ENCODE peak calls at places on chromosomes 7 and 10, in five cellular contexts. One of them, this sample, is unnamed. For H3K4me1 and H3K27me3, the result is how much of the 10 kb centered on the place peaks cover.

GRCh38 chr10:5618042-5618441 is 48.4 kb downstream of the ASB13 start:
- DNase-seq in HepG2: no peak
- DNase-seq in GM23338: no peak
- DNase-seq in body of pancreas: no peak
- DNase-seq in adipocyte: no peak
- DNase-seq in this sample: no peak

GRCh38 chr7:39217752-39218151 is 240.0 kb downstream of the POU6F2 start:
- DNase-seq in body of pancreas: no peak
- DNase-seq in HepG2: no peak
- DNase-seq in GM23338: no peak
- DNase-seq in adipocyte: no peak
- DNase-seq in this sample: no peak

GRCh38 chr10:133263674-133264073 is 13.0 kb downstream of the ADAM8 start:
- DNase-seq in adipocyte: no peak
- DNase-seq in GM23338: no peak
- DNase-seq in body of pancreas: no peak
- DNase-seq in HepG2: no peak
- DNase-seq in this sample: no peak

GRCh38 chr7:46972205-46972604 is 609.7 kb downstream of the TNS3 start:
- DNase-seq in HepG2: no peak
- DNase-seq in adipocyte: peak
- DNase-seq in body of pancreas: no peak
- DNase-seq in GM23338: peak
- DNase-seq in this sample: no peak

GRCh38 chr10:47286591-47287325 is 13.2 kb upstream of the GDF10 start:
- DNase-seq in HepG2: no peak
- DNase-seq in GM23338: no peak
- DNase-seq in adipocyte: no peak
- DNase-seq in body of pancreas: no peak
- DNase-seq in this sample: no peak

GRCh38 chr10:18594574-18595156 is 56.7 kb downstream of the NSUN6 start:
- DNase-seq in GM23338: peak
- DNase-seq in HepG2: peak
- DNase-seq in body of pancreas: no peak
- DNase-seq in adipocyte: no peak
- DNase-seq in this sample: no peak

GRCh38 chr10:6213257-6213905 is 10.6 kb downstream of the PFKFB3 start:
- DNase-seq in HepG2: no peak
- DNase-seq in GM23338: no peak
- DNase-seq in body of pancreas: no peak
- DNase-seq in adipocyte: no peak
- DNase-seq in this sample: no peak

GRCh38 chr10:126064512-126064911 is 168.1 kb downstream of the FANK1 start:
- DNase-seq in GM23338: no peak
- DNase-seq in adipocyte: no peak
- DNase-seq in body of pancreas: no peak
- DNase-seq in HepG2: no peak
- DNase-seq in this sample: peak

GRCh38 chr7:45306752-45307305 is 149.2 kb downstream of the RAMP3 start:
- DNase-seq in GM23338: no peak
- DNase-seq in HepG2: no peak
- DNase-seq in body of pancreas: no peak
- DNase-seq in adipocyte: no peak
- DNase-seq in this sample: no peak

GRCh38 chr7:112930787-112931186 is 140.6 kb upstream of the TMEM168 start:
- DNase-seq in HepG2: peak
- DNase-seq in body of pancreas: no peak
- DNase-seq in GM23338: no peak
- DNase-seq in adipocyte: peak
- DNase-seq in this sample: no peak

GRCh38 chr7:139838276-139838675 is 9.2 kb downstream of the TBXAS1 start:
- DNase-seq in body of pancreas: no peak
- DNase-seq in adipocyte: no peak
- DNase-seq in GM23338: no peak
- DNase-seq in HepG2: no peak
- DNase-seq in this sample: no peak

GRCh38 chr7:82723411-82723810 is 279.8 kb upstream of the CACNA2D1 start:
- DNase-seq in adipocyte: peak
- DNase-seq in HepG2: no peak
- DNase-seq in body of pancreas: no peak
- DNase-seq in GM23338: no peak
- DNase-seq in this sample: no peak

GRCh38 chr10:31171402-31172120 is 139.9 kb upstream of the ZNF438 start:
- DNase-seq in HepG2: no peak
- DNase-seq in GM23338: no peak
- DNase-seq in body of pancreas: no peak
- DNase-seq in adipocyte: peak
- DNase-seq in this sample: no peak

GRCh38 chr10:78211476-78212110 is 177.9 kb downstream of the RPS24 start:
- DNase-seq in HepG2: peak
- DNase-seq in adipocyte: peak
- DNase-seq in body of pancreas: no peak
- DNase-seq in GM23338: peak
- DNase-seq in this sample: peak

GRCh38 chr10:11264481-11265044 is 246.9 kb downstream of the CELF2 start:
- DNase-seq in adipocyte: no peak
- DNase-seq in HepG2: no peak
- DNase-seq in body of pancreas: no peak
- DNase-seq in GM23338: no peak
- DNase-seq in this sample: no peak

GRCh38 chr10:44985175-44985681 is 6.6 kb upstream of the DEPP1 start:
- DNase-seq in adipocyte: no peak
- DNase-seq in HepG2: no peak
- DNase-seq in body of pancreas: peak
- DNase-seq in GM23338: no peak
- DNase-seq in this sample: peak

GRCh38 chr10:32160866-32161265 is 104.6 kb upstream of the KIF5B start:
- DNase-seq in adipocyte: no peak
- DNase-seq in GM23338: no peak
- DNase-seq in body of pancreas: no peak
- DNase-seq in HepG2: no peak
- DNase-seq in this sample: no peak

GRCh38 chr10:72642318-72642717 is 16.4 kb upstream of the MICU1 start:
- DNase-seq in body of pancreas: no peak
- DNase-seq in adipocyte: no peak
- DNase-seq in GM23338: no peak
- DNase-seq in HepG2: no peak
- DNase-seq in this sample: no peak

GRCh38 chr7:94276797-94277196 is 117.9 kb upstream of the COL1A2 start:
- DNase-seq in adipocyte: peak
- DNase-seq in body of pancreas: no peak
- DNase-seq in HepG2: no peak
- DNase-seq in GM23338: peak
- DNase-seq in this sample: no peak

GRCh38 chr10:126252884-126253612 is 135.2 kb downstream of the ADAM12 start:
- DNase-seq in adipocyte: peak
- DNase-seq in body of pancreas: no peak
- DNase-seq in GM23338: no peak
- DNase-seq in HepG2: no peak
- DNase-seq in this sample: no peak

GRCh38 chr7:11748884-11749283 is 83.1 kb downstream of the THSD7A start:
- DNase-seq in GM23338: peak
- DNase-seq in body of pancreas: no peak
- DNase-seq in adipocyte: no peak
- DNase-seq in HepG2: no peak
- DNase-seq in this sample: no peak

DNA sequence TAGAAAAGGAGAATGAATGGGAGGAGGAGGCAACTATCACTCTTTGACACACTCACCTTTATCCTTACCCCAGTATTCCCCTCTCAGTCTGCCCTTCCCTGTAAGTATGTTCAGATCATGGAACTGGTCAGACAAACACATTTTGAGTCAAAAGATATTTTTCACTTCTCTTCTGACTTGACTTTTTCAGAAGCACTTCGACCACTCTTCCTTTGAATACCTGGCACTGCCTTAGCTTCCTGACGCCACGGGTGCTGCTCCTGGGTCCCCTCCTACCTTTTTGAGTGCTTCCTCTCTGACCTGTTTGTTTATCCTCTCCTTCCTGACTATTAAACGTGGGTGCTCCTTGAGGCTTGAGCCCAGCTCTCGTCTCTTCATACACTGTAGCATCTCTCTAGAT is 19.8 kb upstream of the C10orf67 start:
- DNase-seq in HepG2: no peak
- DNase-seq in GM23338: no peak
- DNase-seq in body of pancreas: no peak
- DNase-seq in adipocyte: no peak
- DNase-seq in this sample: no peak
- H3K4me3 ChIP-seq in HepG2: no peak
- H3K4me3 ChIP-seq in GM23338: no peak
- H3K4me3 ChIP-seq in body of pancreas: no peak
- H3K4me3 ChIP-seq in adipocyte: no peak
- H3K4me3 ChIP-seq in this sample: no peak

GRCh38 chr7:127791790-127792189 is 139.8 kb downstream of the SND1 start:
- DNase-seq in adipocyte: peak
- DNase-seq in GM23338: no peak
- DNase-seq in body of pancreas: no peak
- DNase-seq in HepG2: no peak
- DNase-seq in this sample: no peak

GRCh38 chr7:127792528-127793342 is 140.7 kb downstream of the SND1 start:
- DNase-seq in HepG2: peak
- DNase-seq in body of pancreas: peak
- DNase-seq in GM23338: peak
- DNase-seq in adipocyte: no peak
- DNase-seq in this sample: no peak

GRCh38 chr7:127786184-127786583 is 134.2 kb downstream of the SND1 start:
- DNase-seq in GM23338: no peak
- DNase-seq in adipocyte: peak
- DNase-seq in HepG2: no peak
- DNase-seq in body of pancreas: no peak
- DNase-seq in this sample: no peak

GRCh38 chr7:127793582-127793981 is 141.6 kb downstream of the SND1 start:
- DNase-seq in HepG2: no peak
- DNase-seq in adipocyte: no peak
- DNase-seq in GM23338: no peak
- DNase-seq in body of pancreas: no peak
- DNase-seq in this sample: no peak

GRCh38 chr7:127789031-127789430 is 137.0 kb downstream of the SND1 start:
- DNase-seq in GM23338: no peak
- DNase-seq in adipocyte: no peak
- DNase-seq in body of pancreas: no peak
- DNase-seq in HepG2: no peak
- DNase-seq in this sample: no peak
- H3K4me1 ChIP-seq in GM23338: under half
- H3K4me1 ChIP-seq in adipocyte: under half
- H3K4me1 ChIP-seq in body of pancreas: under half
- H3K4me1 ChIP-seq in HepG2: under half
- H3K4me1 ChIP-seq in this sample: under half

GRCh38 chr7:155423337-155424285 is 34.3 kb upstream of the EN2 start:
- DNase-seq in GM23338: no peak
- DNase-seq in HepG2: no peak
- DNase-seq in adipocyte: no peak
- DNase-seq in body of pancreas: no peak
- DNase-seq in this sample: no peak
- H3K27me3 ChIP-seq in GM23338: under half
- H3K27me3 ChIP-seq in HepG2: under half
- H3K27me3 ChIP-seq in adipocyte: under half
- H3K27me3 ChIP-seq in body of pancreas: under half
- H3K27me3 ChIP-seq in this sample: under half

GRCh38 chr7:33423646-33424020 is 294.3 kb downstream of the BBS9 start:
- DNase-seq in GM23338: peak
- DNase-seq in adipocyte: no peak
- DNase-seq in HepG2: peak
- DNase-seq in body of pancreas: no peak
- DNase-seq in this sample: no peak

GRCh38 chr7:33421384-33421783 is 292.0 kb downstream of the BBS9 start:
- DNase-seq in body of pancreas: no peak
- DNase-seq in GM23338: no peak
- DNase-seq in HepG2: no peak
- DNase-seq in adipocyte: peak
- DNase-seq in this sample: no peak

GRCh38 chr7:33422825-33423645 is 293.7 kb downstream of the BBS9 start:
- DNase-seq in GM23338: no peak
- DNase-seq in adipocyte: no peak
- DNase-seq in body of pancreas: no peak
- DNase-seq in HepG2: no peak
- DNase-seq in this sample: no peak

GRCh38 chr7:33420311-33420710 is 290.9 kb downstream of the BBS9 start:
- DNase-seq in GM23338: no peak
- DNase-seq in body of pancreas: no peak
- DNase-seq in HepG2: no peak
- DNase-seq in adipocyte: no peak
- DNase-seq in this sample: no peak

GRCh38 chr7:33418251-33418701 is 288.9 kb downstream of the BBS9 start:
- DNase-seq in body of pancreas: no peak
- DNase-seq in GM23338: peak
- DNase-seq in HepG2: no peak
- DNase-seq in adipocyte: no peak
- DNase-seq in this sample: no peak
- H3K4me3 ChIP-seq in body of pancreas: no peak
- H3K4me3 ChIP-seq in GM23338: no peak
- H3K4me3 ChIP-seq in HepG2: no peak
- H3K4me3 ChIP-seq in adipocyte: no peak
- H3K4me3 ChIP-seq in this sample: no peak

GRCh38 chr7:116985575-116985974 is 32.3 kb downstream of the ST7 start:
- DNase-seq in body of pancreas: no peak
- DNase-seq in GM23338: no peak
- DNase-seq in HepG2: no peak
- DNase-seq in adipocyte: no peak
- DNase-seq in this sample: no peak
- H3K4me1 ChIP-seq in body of pancreas: under half
- H3K4me1 ChIP-seq in GM23338: under half
- H3K4me1 ChIP-seq in HepG2: under half
- H3K4me1 ChIP-seq in adipocyte: under half
- H3K4me1 ChIP-seq in this sample: under half

This sample was measured in right cardiac atrium.